ENCODE peak calls at places on chromosomes 5 and 9, in four cellular contexts. X is tibial nerve, L is heart right ventricle, Z is left lung. U is an unnamed sample.

GRCh38 chr9:121956808-121957207 is 136.3 kb downstream of the TTLL11 start:
- DNase-seq in L (no peak), X (no peak), Z (no peak), U (no peak)

GRCh38 chr5:156149203-156149602 is 177.8 kb upstream of the SGCD start:
- DNase-seq in L (no peak), Z (no peak), X (no peak), U (no peak)

GRCh38 chr9:114163517-114163924 is 8.2 kb downstream of the COL27A1 start:
- DNase-seq in Z (peak; percentile 57), L (peak; percentile 54), X (no peak), U (no peak)

GRCh38 chr5:1502046-1502736 is 21.6 kb downstream of the LPCAT1 start:
- DNase-seq in L (peak; percentile 48), X (no peak), Z (peak; percentile 92), U (no peak)

GRCh38 chr9:107488400-107489143 is 997 bp downstream of the KLF4 start:
- DNase-seq in X (peak; percentile 76), Z (peak; percentile 84), L (peak; percentile 75), U (peak; percentile 71)

GRCh38 chr9:32677931-32678330 is 42.5 kb upstream of the TAF1L start:
- DNase-seq in X (no peak), L (no peak), Z (no peak), U (no peak)

GRCh38 chr5:115415143-115415491 is 118.7 kb upstream of the CCDC112 start:
- DNase-seq in X (no peak), Z (peak; percentile 83), L (no peak), U (no peak)

GRCh38 chr5:73623929-73624404 is 2.0 kb upstream of the ARHGEF28 start:
- DNase-seq in L (no peak), Z (no peak), X (no peak), U (no peak)

GRCh38 chr9:121313458-121314152 is 45.6 kb downstream of the GSN start:
- DNase-seq in X (peak; percentile 14), L (no peak), Z (peak; percentile 6), U (no peak)

GRCh38 chr5:172864161-172864560 is 30.1 kb downstream of the ERGIC1 start:
- DNase-seq in L (no peak), Z (no peak), X (no peak), U (no peak)

GRCh38 chr5:1769752-1770442 is 29.7 kb downstream of the MRPL36 start:
- DNase-seq in X (no peak), Z (no peak), L (no peak), U (no peak)

GRCh38 chr5:169095410-169095772 is 205.5 kb downstream of the SLIT3 start:
- DNase-seq in Z (no peak), X (no peak), L (no peak), U (no peak)

GRCh38 chr9:5292141-5292540 is 12.4 kb downstream of the RLN2 start:
- DNase-seq in X (no peak), L (no peak), Z (no peak), U (no peak)
- H3K9me3 ChIP-seq in X (no peaks in the 10 kb centered on the region), L (peaks cover under 1% of the 10 kb centered on the region), Z (no peaks in the 10 kb centered on the region), U (no peaks in the 10 kb centered on the region)

GRCh38 chr5:152606739-152607138 is 201.7 kb upstream of the NMUR2 start:
- DNase-seq in L (no peak), X (no peak), Z (no peak), U (no peak)

GRCh38 chr5:152607393-152608165 is 202.5 kb upstream of the NMUR2 start:
- DNase-seq in L (no peak), X (no peak), Z (no peak), U (no peak)

GRCh38 chr5:152599096-152599495 is 194.0 kb upstream of the NMUR2 start:
- DNase-seq in L (no peak), Z (no peak), X (no peak), U (no peak)

GRCh38 chr5:152601806-152602467 is 196.9 kb upstream of the NMUR2 start:
- DNase-seq in Z (no peak), X (no peak), L (no peak), U (no peak)
- H3K9me3 ChIP-seq in Z (no peaks in the 10 kb centered on the region), X (no peaks in the 10 kb centered on the region), L (no peaks in the 10 kb centered on the region), U (no peaks in the 10 kb centered on the region)

GRCh38 chr5:18090177-18090576 is 455.9 kb downstream of the TAF11L14 start:
- DNase-seq in Z (no peak), X (no peak), L (no peak), U (no peak)
- H3K9me3 ChIP-seq in Z (no peaks in the 10 kb centered on the region), X (no peaks in the 10 kb centered on the region), L (no peaks in the 10 kb centered on the region), U (no peaks in the 10 kb centered on the region)

GRCh38 chr5:141356133-141356532 is 1.3 kb downstream of the PCDHGA4 start:
- DNase-seq in Z (no peak), L (no peak), X (no peak), U (no peak)
- H3K9me3 ChIP-seq in Z (peaks cover 84% of the 10 kb centered on the region), L (peaks cover 98% of the 10 kb centered on the region), X (peaks cover 84% of the 10 kb centered on the region), U (peaks cover 74% of the 10 kb centered on the region)